ENCODE peak calls at places on chromosomes 13 and 19, in nine cellular contexts. Q is left lung; L is CD4-positive, alpha-beta memory T cell; Y is fibroblast of lung; F is ovary; B is aorta; H is neuronal stem cell; D is right lobe of liver; C is esophagus squamous epithelium. T is an unnamed sample. For H3K9me3, the result is how much of the 10 kb centered on the place peaks cover.

GRCh38 chr19:28586501-28586900 is 626.5 kb downstream of the UQCRFS1 start:
- DNase-seq in Q (no peak), L (no peak), Y (no peak), F (no peak), B (no peak), H (no peak), D (no peak), C (no peak), T (no peak)

GRCh38 chr19:55146648-55147218 is 2.3 kb downstream of the TNNT1 start:
- DNase-seq in Q (no peak), L (no peak), Y (no peak), F (no peak), B (no peak), H (no peak), D (no peak), C (no peak), T (no peak)

GRCh38 chr19:313169-313987 is 22.2 kb upstream of the PLPP2 start:
- DNase-seq in Q (no peak), L (no peak), Y (no peak), F (no peak), B (no peak), H (no peak), D (no peak), C (no peak), T (no peak)

GRCh38 chr19:32041681-32042292 is 303.6 kb upstream of the ZNF507 start:
- DNase-seq in Q (peak), L (no peak), Y (peak), F (peak), B (no peak), H (peak), D (peak), C (no peak), T (no peak)

GRCh38 chr13:43057653-43058317 is 34.4 kb downstream of the DNAJC15 start:
- DNase-seq in Q (no peak), L (peak), Y (peak), F (no peak), B (no peak), H (no peak), D (no peak), C (no peak), T (peak)

GRCh38 chr13:47896111-47896510 is 105.0 kb downstream of the SUCLA2 start:
- DNase-seq in Q (no peak), L (no peak), Y (no peak), F (no peak), B (no peak), H (no peak), D (no peak), C (no peak), T (no peak)

GRCh38 chr13:78596701-78597550 is 6.4 kb downstream of the POU4F1 start:
- DNase-seq in Q (no peak), L (no peak), Y (no peak), F (no peak), B (no peak), H (peak), D (no peak), C (no peak), T (no peak)

GRCh38 chr19:27906081-27906480 is 1306.9 kb downstream of the UQCRFS1 start:
- DNase-seq in Q (no peak), L (no peak), Y (no peak), F (no peak), B (no peak), H (no peak), D (no peak), C (no peak), T (no peak)

GRCh38 chr19:1525343-1525742 is 1.5 kb downstream of the PLK5 start:
- DNase-seq in Q (no peak), L (no peak), Y (no peak), F (no peak), B (no peak), H (no peak), D (no peak), C (no peak), T (no peak)

GRCh38 chr19:35262101-35262761 is 6.5 kb upstream of the USF2 start:
- DNase-seq in Q (peak), L (no peak), Y (no peak), F (no peak), B (peak), H (no peak), D (no peak), C (no peak), T (no peak)

GRCh38 chr13:110758195-110758594 is 44.7 kb downstream of the ING1 start:
- DNase-seq in Q (no peak), L (no peak), Y (peak), F (no peak), B (no peak), H (no peak), D (no peak), C (no peak), T (no peak)

GRCh38 chr19:10431254-10431942 is 11.1 kb downstream of the PDE4A start:
- DNase-seq in Q (peak), L (peak), Y (peak), F (no peak), B (peak), H (no peak), D (no peak), C (no peak), T (peak)

GRCh38 chr13:76715621-76716020 is 170.6 kb downstream of the KCTD12 start:
- DNase-seq in Q (no peak), L (no peak), Y (no peak), F (no peak), B (no peak), H (no peak), D (no peak), C (no peak), T (no peak)

GRCh38 chr13:80303225-80303811 is 37.6 kb downstream of the SPRY2 start:
- DNase-seq in Q (no peak), L (no peak), Y (no peak), F (no peak), B (no peak), H (no peak), D (no peak), C (no peak), T (no peak)

DNA sequence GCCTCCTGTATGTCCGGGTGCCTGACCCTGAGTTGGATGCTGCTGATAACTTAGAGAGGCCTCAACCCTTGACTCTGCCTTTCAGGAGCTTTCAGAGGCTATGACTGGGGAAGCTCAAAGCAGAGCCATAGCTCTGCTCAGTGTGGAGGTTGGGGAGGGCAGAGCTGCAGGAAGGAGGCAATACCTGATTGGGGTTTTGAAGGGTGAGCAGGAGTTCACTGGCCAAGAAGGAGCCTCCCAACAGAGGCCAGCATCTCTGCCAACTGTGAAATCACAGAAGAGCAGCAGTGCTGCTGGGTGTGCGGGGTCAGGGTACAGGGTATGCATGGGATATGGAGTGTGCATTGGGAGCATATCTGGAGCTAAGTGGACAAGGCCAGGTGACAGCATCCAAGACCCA is 21.6 kb downstream of the TMEM38A start:
- DNase-seq in Q (no peak), L (no peak), Y (no peak), F (no peak), B (no peak), H (no peak), D (no peak), C (no peak), T (no peak)
- H3K9me3 ChIP-seq in Q (under half), L (under half), Y (under half), F (under half), B (under half), H (under half), D (under half), C (under half), T (under half)

DNA sequence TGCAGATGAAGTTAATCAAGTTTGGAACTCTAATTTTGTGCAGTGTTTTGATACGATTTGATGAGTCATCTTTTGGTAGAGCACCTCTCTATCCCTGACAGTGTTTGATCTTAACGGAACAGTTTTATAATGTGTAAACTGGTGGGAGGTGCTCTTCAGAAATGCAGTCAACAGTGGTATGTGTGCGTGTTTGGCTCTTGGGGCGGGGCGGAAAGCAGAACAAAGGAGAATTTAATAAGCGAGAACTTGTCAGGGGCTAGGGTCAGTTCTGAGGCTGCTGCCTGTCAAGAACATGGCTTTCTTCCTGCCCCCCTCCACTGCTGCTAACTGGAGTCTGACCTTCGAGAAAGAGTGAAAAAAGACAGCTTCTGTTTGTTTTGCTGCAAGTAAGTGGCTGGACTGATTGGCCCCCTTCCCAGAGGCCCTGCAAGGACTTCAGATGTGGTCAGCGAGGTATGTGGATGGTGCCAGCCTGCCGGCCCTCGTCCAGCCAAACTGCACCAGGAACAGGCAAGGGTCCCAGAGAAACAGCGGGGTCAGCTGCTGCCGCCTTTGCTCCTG is 40.8 kb downstream of the BBC3 start:
- DNase-seq in Q (peak), L (peak), Y (peak), F (peak), B (peak), H (no peak), D (peak), C (no peak), T (peak)
- H3K9me3 ChIP-seq in Q (under half), L (under half), Y (under half), F (under half), B (under half), H (under half), D (under half), C (under half), T (under half)

DNA sequence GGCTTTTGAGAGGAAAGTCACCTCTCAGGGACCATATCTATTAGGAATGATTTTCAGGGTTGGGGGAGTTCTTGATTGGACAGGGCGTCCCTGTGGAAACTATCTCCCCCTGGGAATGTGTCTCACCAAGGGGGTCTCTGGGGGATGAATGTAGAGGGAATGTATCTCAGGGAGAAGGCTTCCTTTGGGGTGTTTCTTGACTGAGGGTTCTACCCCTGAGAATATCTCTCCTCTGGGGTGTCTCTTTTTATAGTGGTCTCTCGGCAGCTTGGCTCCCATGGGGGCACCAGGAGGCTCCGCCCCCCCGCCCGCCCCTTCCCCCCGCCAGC is 997 bp downstream of the RTBDN start:
- DNase-seq in Q (no peak), L (no peak), Y (no peak), F (no peak), B (no peak), H (no peak), D (no peak), C (no peak), T (no peak)
- H3K9me3 ChIP-seq in Q (under half), L (under half), Y (under half), F (under half), B (under half), H (under half), D (under half), C (under half), T (under half)

DNA sequence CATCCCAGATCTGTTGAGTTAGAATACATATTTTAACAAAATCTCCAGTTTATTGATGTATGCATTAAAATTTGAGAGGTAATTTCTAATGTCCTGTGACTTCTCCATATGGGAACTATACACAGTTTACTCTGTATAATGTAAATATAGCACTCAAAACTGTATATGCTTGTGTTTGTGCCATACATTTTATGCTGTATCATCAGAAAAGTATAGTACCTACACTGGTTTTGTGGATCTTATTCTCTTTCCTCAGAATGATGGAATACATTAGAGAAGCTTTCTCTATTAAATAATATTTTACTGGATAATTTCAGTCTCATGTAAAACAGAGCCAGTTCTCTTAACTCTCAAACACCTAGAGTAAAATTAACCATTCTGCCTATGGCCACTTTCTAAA is 53.6 kb downstream of the ZNF254 start:
- DNase-seq in Q (no peak), L (no peak), Y (no peak), F (no peak), B (no peak), H (no peak), D (no peak), C (no peak), T (no peak)
- H3K9me3 ChIP-seq in Q (half or more), L (under half), Y (under half), F (under half), B (under half), H (under half), D (under half), C (half or more), T (under half)

GRCh38 chr19:21308778-21309177 is 20.4 kb downstream of the ZNF708 start:
- DNase-seq in Q (no peak), L (no peak), Y (no peak), F (no peak), B (no peak), H (no peak), D (no peak), C (no peak), T (no peak)
- H3K9me3 ChIP-seq in Q (under half), L (under half), Y (under half), F (under half), B (under half), H (under half), D (under half), C (under half), T (under half)

GRCh38 chr13:58594978-58595600 is 963.5 kb downstream of the PCDH17 start:
- DNase-seq in Q (no peak), L (no peak), Y (no peak), F (no peak), B (no peak), H (no peak), D (no peak), C (no peak), T (no peak)

GRCh38 chr13:58597552-58597951 is 966.0 kb downstream of the PCDH17 start:
- DNase-seq in Q (no peak), L (no peak), Y (no peak), F (no peak), B (no peak), H (no peak), D (no peak), C (no peak), T (no peak)

GRCh38 chr13:58598241-58598640 is 966.7 kb downstream of the PCDH17 start:
- DNase-seq in Q (no peak), L (no peak), Y (peak), F (no peak), B (no peak), H (no peak), D (no peak), C (no peak), T (no peak)
- H3K9me3 ChIP-seq in Q (under half), L (under half), Y (under half), F (under half), B (under half), H (under half), D (under half), C (under half), T (under half)

GRCh38 chr19:58001895-58002369 is 688 bp downstream of the ZNF606 start:
- DNase-seq in Q (no peak), L (no peak), Y (peak), F (no peak), B (no peak), H (no peak), D (no peak), C (no peak), T (no peak)

GRCh38 chr19:58002384-58003152 is at the start of gene ZNF606:
- DNase-seq in Q (peak), L (peak), Y (peak), F (peak), B (peak), H (peak), D (peak), C (peak), T (peak)

GRCh38 chr19:58003153-58003828 is 671 bp upstream of the ZNF606 start:
- DNase-seq in Q (no peak), L (no peak), Y (peak), F (peak), B (no peak), H (no peak), D (no peak), C (no peak), T (no peak)

GRCh38 chr19:58000677-58001076 is 1.9 kb downstream of the ZNF606 start:
- DNase-seq in Q (no peak), L (no peak), Y (no peak), F (no peak), B (no peak), H (no peak), D (no peak), C (no peak), T (no peak)
- H3K9me3 ChIP-seq in Q (half or more), L (under half), Y (under half), F (under half), B (under half), H (half or more), D (under half), C (half or more), T (under half)

DNA sequence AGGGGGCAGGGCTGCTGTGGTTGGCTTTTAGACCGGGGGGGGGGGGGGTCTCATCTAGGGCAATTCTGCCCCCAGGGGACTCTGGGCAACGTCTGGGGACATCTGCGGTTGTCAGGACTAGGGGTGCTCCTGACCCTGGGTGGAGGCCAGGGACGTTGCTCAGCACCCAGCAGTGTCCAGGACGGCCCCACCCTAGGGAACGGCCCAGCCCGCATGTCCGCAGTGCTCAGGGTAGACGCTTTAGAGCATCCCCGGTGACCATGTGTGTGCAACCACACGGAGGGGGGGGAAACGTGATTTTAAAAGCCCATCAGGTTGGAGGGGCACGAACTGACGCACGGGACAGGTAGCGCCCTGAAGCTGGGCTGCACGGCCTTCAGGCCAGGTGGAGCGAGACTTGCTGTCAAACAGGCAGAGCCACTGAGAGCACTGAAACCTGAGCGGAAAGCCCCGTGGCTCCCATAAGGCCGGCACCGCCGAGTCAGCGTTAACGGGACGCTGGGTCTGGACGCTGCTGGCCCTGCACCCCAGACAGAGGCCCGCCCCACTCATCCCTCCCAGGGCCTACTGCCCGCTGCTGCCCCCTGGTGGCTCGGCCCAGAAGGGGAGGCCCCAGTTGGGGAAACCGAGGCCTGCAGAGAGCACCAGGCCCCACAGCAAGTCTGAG is 8.3 kb downstream of the CACTIN start:
- DNase-seq in Q (peak), L (peak), Y (peak), F (peak), B (peak), H (no peak), D (peak), C (no peak), T (peak)
- H3K9me3 ChIP-seq in Q (under half), L (under half), Y (under half), F (under half), B (under half), H (under half), D (under half), C (under half), T (under half)

GRCh38 chr13:19083340-19083739 is 98.3 kb downstream of the TUBA3C start:
- DNase-seq in Q (no peak), L (no peak), Y (no peak), F (no peak), B (no peak), H (no peak), D (no peak), C (no peak), T (no peak)
- H3K9me3 ChIP-seq in Q (under half), L (under half), Y (under half), F (under half), B (under half), H (under half), D (under half), C (under half), T (under half)

DNA sequence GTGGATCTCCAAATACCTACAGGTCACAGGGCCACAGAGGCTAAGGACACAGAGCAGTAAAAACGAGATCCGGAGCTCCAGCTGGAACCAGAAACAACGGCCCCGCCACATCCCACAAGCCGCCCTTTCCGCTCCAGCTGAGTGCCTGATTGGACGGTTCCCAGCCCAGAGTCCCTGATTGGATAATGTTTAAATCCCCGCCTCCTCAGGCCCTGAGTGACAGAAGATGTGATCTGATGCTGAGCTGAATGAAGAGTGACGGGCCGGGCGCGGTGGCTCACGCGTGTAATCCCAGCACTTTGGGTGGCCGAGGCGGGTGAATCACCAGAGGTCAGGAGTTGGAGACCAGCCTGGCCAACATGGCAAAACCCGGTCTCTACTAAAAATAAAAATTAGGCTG is at the start of gene ZNF99:
- DNase-seq in Q (no peak), L (no peak), Y (no peak), F (peak), B (peak), H (no peak), D (peak), C (no peak), T (no peak)
- H3K9me3 ChIP-seq in Q (half or more), L (under half), Y (under half), F (under half), B (under half), H (under half), D (under half), C (under half), T (under half)

T was measured in T-helper 17 cell.